ENCODE peak calls at places on chromosomes 6 and 20, in four cellular contexts. H is spleen, V is stomach, W is AG04449. X is an unnamed sample.

GRCh38 chr6:146551545-146551944 is 7.9 kb downstream of the RAB32 start:
- DNase-seq in W (no peak), H (no peak), V (no peak), X (no peak)

GRCh38 chr6:134925800-134926199 is 24.1 kb downstream of the ALDH8A1 start:
- DNase-seq in W (no peak), H (no peak), V (no peak), X (no peak)

GRCh38 chr6:126052485-126052884 is 66.1 kb downstream of the TRMT11 start:
- DNase-seq in V (no peak), W (no peak), H (no peak), X (no peak)

GRCh38 chr6:3041147-3041546 is 27.1 kb upstream of the RIPK1 start:
- DNase-seq in V (no peak), W (no peak), H (no peak), X (no peak)

GRCh38 chr6:122894791-122895190 is 101.2 kb upstream of the CLVS2 start:
- DNase-seq in W (no peak), H (no peak), V (no peak), X (no peak)

GRCh38 chr6:72042088-72042487 is 155.7 kb downstream of the RIMS1 start:
- DNase-seq in V (no peak), H (no peak), W (no peak), X (no peak)

GRCh38 chr6:150417899-150418824 is 49.4 kb downstream of the IYD start:
- DNase-seq in H (no peak), W (peak; percentile 36), V (no peak), X (peak; percentile 72)

GRCh38 chr6:128131566-128131965 is 230.7 kb upstream of the THEMIS start:
- DNase-seq in W (no peak), V (no peak), H (no peak), X (no peak)

GRCh38 chr20:54098044-54098443 is 27.6 kb upstream of the BCAS1 start:
- DNase-seq in H (no peak), V (no peak), W (no peak), X (no peak)

GRCh38 chr6:108966855-108967755 is 118.9 kb downstream of the ARMC2 start:
- DNase-seq in W (no peak), V (peak; percentile 41), H (peak; percentile 76), X (no peak)

GRCh38 chr20:56629464-56630085 is 469 bp downstream of the TFAP2C start:
- DNase-seq in W (no peak), H (no peak), V (no peak), X (no peak)

GRCh38 chr20:57425150-57426013 is 34.2 kb downstream of the RBM38 start:
- DNase-seq in V (no peak), H (peak; percentile 80), W (no peak), X (no peak)

GRCh38 chr20:44728835-44729342 is 13.7 kb downstream of the CCN5 start:
- DNase-seq in H (no peak), W (peak; percentile 79), V (peak; percentile 77), X (no peak)

GRCh38 chr6:8219352-8219943 is 117.1 kb upstream of the EEF1E1 start:
- DNase-seq in H (no peak), V (peak; percentile 42), W (no peak), X (peak; percentile 49)

GRCh38 chr20:48923149-48923718 is 1.7 kb downstream of the ARFGEF2 start:
- DNase-seq in W (no peak), V (no peak), H (no peak), X (no peak)

GRCh38 chr6:70062010-70062409 is 195.7 kb downstream of the COL19A1 start:
- DNase-seq in W (no peak), H (no peak), V (no peak), X (no peak)

GRCh38 chr6:132669690-132670291 is 10.8 kb upstream of the TAAR1 start:
- DNase-seq in V (no peak), W (no peak), H (no peak), X (peak; percentile 29)

GRCh38 chr20:49697071-49697470 is 16.6 kb downstream of the B4GALT5 start:
- DNase-seq in W (no peak), H (no peak), V (peak; percentile 72), X (no peak)

GRCh38 chr6:100774681-100775080 is 106.4 kb downstream of the ASCC3 start:
- DNase-seq in V (no peak), W (peak; percentile 10), H (no peak), X (no peak)

GRCh38 chr6:165760126-165760802 is 97.2 kb upstream of the PDE10A start:
- DNase-seq in W (no peak), V (no peak), H (no peak), X (no peak)

GRCh38 chr6:54431466-54431865 is 123.2 kb downstream of the TINAG start:
- DNase-seq in V (no peak), W (no peak), H (no peak), X (no peak)

GRCh38 chr6:34128045-34128444 is 17.8 kb downstream of the GRM4 start:
- DNase-seq in H (no peak), W (no peak), V (no peak), X (no peak)
- TF ChIP-seq CTCF in H (no peak), W (no peak), V (no peak), X (no peak)

DNA sequence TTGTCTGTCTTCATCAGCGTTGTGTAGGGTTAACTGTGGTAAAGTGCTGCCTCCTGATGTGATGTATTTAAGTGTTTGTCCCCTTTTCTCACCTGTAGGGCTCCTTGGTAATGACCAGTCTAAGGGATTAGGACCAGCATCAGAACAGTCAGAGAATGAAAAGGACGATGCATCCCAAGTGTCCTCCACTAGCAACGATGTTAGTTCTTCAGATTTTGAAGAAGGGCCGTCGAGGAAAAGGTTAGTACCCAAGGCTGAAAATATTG is 164.2 kb downstream of the JARID2 start:
- DNase-seq in W (no peak), H (no peak), V (no peak), X (no peak)
- TF ChIP-seq CTCF in W (no peak), H (no peak), V (no peak), X (no peak)

GRCh38 chr6:55445648-55446204 is 118.5 kb downstream of the GFRAL start:
- DNase-seq in H (no peak), V (no peak), W (no peak), X (peak; percentile 4)
- TF ChIP-seq CTCF in H (no peak), V (no peak), W (peak; percentile 9), X (peak; percentile 54)

GRCh38 chr6:17817763-17818162 is 111.0 kb upstream of the NUP153 start:
- DNase-seq in W (no peak), H (no peak), V (no peak), X (no peak)
- TF ChIP-seq CTCF in W (no peak), H (no peak), V (no peak), X (no peak)

GRCh38 chr6:99425647-99426453 is 742 bp upstream of the PNISR start:
- DNase-seq in H (peak; percentile 91), W (no peak), V (peak; percentile 73), X (peak; percentile 54)
- TF ChIP-seq CTCF in H (peak; percentile 8), W (peak; percentile 46), V (no peak), X (peak; percentile 47)

X was measured in GM10248.